ENCODE peak calls at places on chromosomes 4 and X, in ten cellular contexts. One of them, this sample, is unnamed.

GRCh38 chr4:122285285-122285684 is 93.5 kb upstream of the ADAD1 start:
- DNase-seq in osteocyte: no peak
- DNase-seq in GM13977: no peak
- DNase-seq in cardiac septum: no peak
- DNase-seq in fibroblast of mammary gland: peak; percentile 40
- DNase-seq in substantia nigra: no peak
- DNase-seq in foreskin keratinocyte: no peak
- DNase-seq in OCI-M1: peak; percentile 68
- DNase-seq in cardiac fibroblast: peak; percentile 31
- DNase-seq in EL: peak; percentile 26
- DNase-seq in this sample: no peak

GRCh38 chr4:1031956-1032795 is 20.8 kb downstream of the FGFRL1 start:
- DNase-seq in EL: no peak
- DNase-seq in substantia nigra: no peak
- DNase-seq in cardiac fibroblast: no peak
- DNase-seq in OCI-M1: no peak
- DNase-seq in foreskin keratinocyte: no peak
- DNase-seq in fibroblast of mammary gland: no peak
- DNase-seq in GM13977: no peak
- DNase-seq in cardiac septum: no peak
- DNase-seq in osteocyte: no peak
- DNase-seq in this sample: no peak

GRCh38 chr4:97104006-97104405 is 1039.3 kb downstream of the STPG2 start:
- DNase-seq in cardiac septum: no peak
- DNase-seq in fibroblast of mammary gland: no peak
- DNase-seq in osteocyte: no peak
- DNase-seq in cardiac fibroblast: peak; percentile 1
- DNase-seq in OCI-M1: no peak
- DNase-seq in GM13977: no peak
- DNase-seq in foreskin keratinocyte: peak; percentile 50
- DNase-seq in EL: no peak
- DNase-seq in substantia nigra: no peak
- DNase-seq in this sample: no peak

GRCh38 chr4:20995591-20995990 is 295.3 kb downstream of the PACRGL start:
- DNase-seq in OCI-M1: no peak
- DNase-seq in osteocyte: no peak
- DNase-seq in substantia nigra: no peak
- DNase-seq in cardiac septum: no peak
- DNase-seq in EL: no peak
- DNase-seq in fibroblast of mammary gland: no peak
- DNase-seq in GM13977: no peak
- DNase-seq in cardiac fibroblast: no peak
- DNase-seq in foreskin keratinocyte: no peak
- DNase-seq in this sample: no peak

GRCh38 chr4:122100508-122100907 is 51.6 kb upstream of the BLTP1 start:
- DNase-seq in osteocyte: no peak
- DNase-seq in OCI-M1: no peak
- DNase-seq in fibroblast of mammary gland: no peak
- DNase-seq in cardiac septum: no peak
- DNase-seq in cardiac fibroblast: no peak
- DNase-seq in foreskin keratinocyte: no peak
- DNase-seq in substantia nigra: no peak
- DNase-seq in EL: no peak
- DNase-seq in GM13977: no peak
- DNase-seq in this sample: no peak

GRCh38 chr4:1206299-1207156 is 34.1 kb upstream of the SPON2 start:
- DNase-seq in foreskin keratinocyte: no peak
- DNase-seq in cardiac septum: no peak
- DNase-seq in substantia nigra: no peak
- DNase-seq in fibroblast of mammary gland: no peak
- DNase-seq in OCI-M1: no peak
- DNase-seq in EL: no peak
- DNase-seq in GM13977: no peak
- DNase-seq in cardiac fibroblast: no peak
- DNase-seq in osteocyte: peak; percentile 83
- DNase-seq in this sample: no peak

GRCh38 chr4:28621541-28621940 is 1760.9 kb downstream of the STIM2 start:
- DNase-seq in GM13977: no peak
- DNase-seq in OCI-M1: no peak
- DNase-seq in cardiac fibroblast: peak; percentile 66
- DNase-seq in fibroblast of mammary gland: peak; percentile 41
- DNase-seq in EL: peak; percentile 33
- DNase-seq in foreskin keratinocyte: no peak
- DNase-seq in substantia nigra: no peak
- DNase-seq in osteocyte: no peak
- DNase-seq in cardiac septum: no peak
- DNase-seq in this sample: no peak

GRCh38 chr4:30952526-30953219 is 232.5 kb downstream of the PCDH7 start:
- DNase-seq in osteocyte: no peak
- DNase-seq in GM13977: no peak
- DNase-seq in EL: no peak
- DNase-seq in OCI-M1: no peak
- DNase-seq in cardiac septum: no peak
- DNase-seq in cardiac fibroblast: no peak
- DNase-seq in foreskin keratinocyte: no peak
- DNase-seq in fibroblast of mammary gland: no peak
- DNase-seq in substantia nigra: no peak
- DNase-seq in this sample: peak; percentile 23

GRCh38 chrX:35166023-35166422 is 223.4 kb downstream of the FAM47B start:
- DNase-seq in EL: no peak
- DNase-seq in substantia nigra: no peak
- DNase-seq in OCI-M1: peak; percentile 19
- DNase-seq in cardiac septum: no peak
- DNase-seq in GM13977: no peak
- DNase-seq in foreskin keratinocyte: no peak
- DNase-seq in fibroblast of mammary gland: no peak
- DNase-seq in osteocyte: no peak
- DNase-seq in cardiac fibroblast: no peak
- DNase-seq in this sample: peak; percentile 0

GRCh38 chr4:24514808-24515207 is 69.5 kb downstream of the DHX15 start:
- DNase-seq in cardiac septum: no peak
- DNase-seq in foreskin keratinocyte: no peak
- DNase-seq in fibroblast of mammary gland: no peak
- DNase-seq in EL: no peak
- DNase-seq in osteocyte: no peak
- DNase-seq in GM13977: no peak
- DNase-seq in substantia nigra: no peak
- DNase-seq in OCI-M1: peak; percentile 21
- DNase-seq in cardiac fibroblast: peak; percentile 13
- DNase-seq in this sample: no peak